ENCODE peak calls at places on chromosomes 11 and 22, in nine cellular contexts. J is IMR-90, L is heart right ventricle, Y is right lobe of liver, G is DND-41, C is H1, B is transverse colon, P is esophagus squamous epithelium, U is gastrocnemius medialis. Z is an unnamed sample. For H3K4me1, the result is how much of the 10 kb centered on the place peaks cover.

GRCh38 chr11:289706-290620 is 1.0 kb downstream of the PGGHG start:
- DNase-seq in U (no peak), P (no peak), G (peak), L (peak), J (no peak), C (no peak), Y (peak), B (peak), Z (no peak)

GRCh38 chr11:11501546-11502274 is 120.1 kb downstream of the GALNT18 start:
- DNase-seq in G (no peak), L (no peak), J (no peak), Y (no peak), B (peak), P (no peak), U (no peak), C (no peak), Z (no peak)

GRCh38 chr11:64935634-64936081 is at the start of gene GPHA2:
- DNase-seq in J (no peak), G (no peak), C (peak), B (no peak), U (no peak), P (no peak), L (no peak), Y (no peak), Z (no peak)

GRCh38 chr11:75066061-75066460 is 30.6 kb downstream of the OR2AT4 start:
- DNase-seq in B (no peak), J (peak), C (no peak), U (no peak), G (no peak), Y (no peak), L (no peak), P (no peak), Z (no peak)

GRCh38 chr11:73598719-73599379 is 937 bp upstream of the FAM168A start:
- DNase-seq in P (no peak), Y (no peak), C (no peak), B (no peak), L (no peak), G (no peak), J (no peak), U (no peak), Z (no peak)

GRCh38 chr22:38864361-38865191 is 7.4 kb downstream of the CBX6 start:
- DNase-seq in L (peak), J (no peak), Y (peak), C (no peak), P (no peak), G (no peak), B (peak), U (no peak), Z (no peak)

GRCh38 chr11:1040428-1041148 is 4.1 kb upstream of the MUC6 start:
- DNase-seq in C (no peak), G (no peak), J (no peak), Y (no peak), B (no peak), U (no peak), P (no peak), L (no peak), Z (no peak)

GRCh38 chr11:69359735-69360470 is 65.9 kb downstream of the MYEOV start:
- DNase-seq in L (no peak), J (peak), C (peak), B (no peak), G (no peak), P (no peak), Y (peak), U (no peak), Z (peak)

GRCh38 chr11:12001152-12001551 is 7.3 kb downstream of the DKK3 start:
- DNase-seq in U (no peak), J (no peak), P (no peak), B (no peak), Y (no peak), L (no peak), C (no peak), G (no peak), Z (no peak)

GRCh38 chr11:65131417-65131776 is 2.9 kb downstream of the SYVN1 start:
- DNase-seq in B (no peak), J (no peak), Y (no peak), P (no peak), L (no peak), G (no peak), U (no peak), C (no peak), Z (no peak)

GRCh38 chr22:48434868-48435250 is 1392.8 kb downstream of the BRD1 start:
- DNase-seq in C (no peak), P (no peak), G (no peak), Y (no peak), J (no peak), U (no peak), B (no peak), L (no peak), Z (no peak)

GRCh38 chr11:103633037-103633788 is 403.2 kb upstream of the DDI1 start:
- DNase-seq in L (no peak), P (no peak), J (peak), U (no peak), G (no peak), C (no peak), B (no peak), Y (no peak), Z (no peak)

DNA sequence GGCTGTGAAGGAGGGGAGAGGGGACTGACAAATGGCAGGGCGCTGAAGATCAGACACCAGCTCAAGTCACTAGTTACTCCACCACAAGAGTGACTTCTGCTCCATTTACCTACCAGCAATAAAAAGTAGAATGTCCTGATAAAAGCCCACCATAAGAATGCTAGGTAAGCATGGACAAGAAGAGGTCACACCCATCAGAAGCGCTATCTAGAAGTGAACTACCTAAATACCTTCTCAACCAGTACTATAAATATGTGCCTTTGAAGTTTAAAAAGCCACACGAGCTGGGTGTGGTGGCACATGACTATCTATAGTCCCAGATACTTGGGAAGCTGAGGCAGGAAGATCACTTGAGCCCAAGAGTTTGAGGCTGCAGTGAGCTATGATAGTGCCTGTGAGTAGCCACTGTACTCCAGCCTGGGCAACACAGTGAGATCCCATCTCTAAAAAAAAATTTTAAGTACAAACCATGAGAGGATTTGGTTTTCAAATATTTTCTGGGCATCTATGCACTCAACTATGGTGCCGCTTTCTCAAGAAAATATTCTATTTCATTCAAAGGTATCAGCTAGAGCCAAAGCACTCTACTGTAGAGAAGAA is 66.6 kb downstream of the PACSIN2 start:
- DNase-seq in J (no peak), G (no peak), U (no peak), Y (no peak), B (no peak), P (no peak), C (no peak), L (no peak), Z (no peak)
- H3K4me1 ChIP-seq in J (under half), G (under half), U (half or more), Y (under half), B (half or more), P (under half), C (under half), L (half or more), Z (under half)

DNA sequence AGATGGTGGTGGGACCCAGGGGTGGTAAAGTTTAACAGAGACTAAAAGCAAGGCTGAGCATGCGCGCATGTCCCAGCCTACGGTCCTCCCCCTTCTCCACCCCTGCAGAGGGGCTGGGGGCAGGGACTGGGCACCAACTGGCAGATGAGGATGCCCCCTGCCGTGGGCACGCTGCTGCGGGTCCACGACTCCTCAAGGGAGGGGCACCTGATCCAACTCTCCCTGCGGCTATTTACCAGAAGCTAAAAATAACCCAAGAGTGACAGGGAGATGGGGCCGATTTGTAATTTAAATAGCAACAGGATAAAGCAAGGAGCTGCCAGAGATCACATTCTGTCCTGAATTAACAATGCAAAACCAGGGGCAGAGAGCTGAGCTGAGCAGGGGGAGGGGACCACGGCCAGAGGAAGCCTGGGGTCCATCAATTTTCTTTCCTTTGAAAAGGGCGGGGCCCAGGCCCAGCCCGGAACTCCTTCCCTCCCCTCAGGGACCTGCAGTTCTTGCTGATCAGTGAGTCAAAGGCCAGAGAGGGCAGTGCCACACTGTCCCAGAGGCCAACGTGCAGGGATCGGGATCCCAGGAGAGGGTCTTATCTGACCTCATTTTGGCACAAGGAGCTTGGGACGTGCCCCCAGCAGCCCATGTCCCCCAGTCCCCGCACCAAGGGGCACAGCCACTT is 8.1 kb upstream of the DGKZ start:
- DNase-seq in C (peak), U (no peak), G (no peak), J (no peak), Y (no peak), P (no peak), B (no peak), L (peak), Z (no peak)
- TF ChIP-seq CTCF in C (no peak), U (no peak), G (no peak), J (no peak), Y (no peak), P (no peak), B (no peak), L (no peak), Z (no peak)

GRCh38 chr22:24513706-24514240 is 18.6 kb downstream of the UPB1 start:
- DNase-seq in Y (no peak), B (no peak), J (no peak), U (no peak), G (no peak), L (no peak), P (no peak), C (no peak), Z (no peak)
- H3K4me1 ChIP-seq in Y (half or more), B (under half), J (under half), U (under half), G (under half), L (under half), P (under half), C (under half), Z (under half)

DNA sequence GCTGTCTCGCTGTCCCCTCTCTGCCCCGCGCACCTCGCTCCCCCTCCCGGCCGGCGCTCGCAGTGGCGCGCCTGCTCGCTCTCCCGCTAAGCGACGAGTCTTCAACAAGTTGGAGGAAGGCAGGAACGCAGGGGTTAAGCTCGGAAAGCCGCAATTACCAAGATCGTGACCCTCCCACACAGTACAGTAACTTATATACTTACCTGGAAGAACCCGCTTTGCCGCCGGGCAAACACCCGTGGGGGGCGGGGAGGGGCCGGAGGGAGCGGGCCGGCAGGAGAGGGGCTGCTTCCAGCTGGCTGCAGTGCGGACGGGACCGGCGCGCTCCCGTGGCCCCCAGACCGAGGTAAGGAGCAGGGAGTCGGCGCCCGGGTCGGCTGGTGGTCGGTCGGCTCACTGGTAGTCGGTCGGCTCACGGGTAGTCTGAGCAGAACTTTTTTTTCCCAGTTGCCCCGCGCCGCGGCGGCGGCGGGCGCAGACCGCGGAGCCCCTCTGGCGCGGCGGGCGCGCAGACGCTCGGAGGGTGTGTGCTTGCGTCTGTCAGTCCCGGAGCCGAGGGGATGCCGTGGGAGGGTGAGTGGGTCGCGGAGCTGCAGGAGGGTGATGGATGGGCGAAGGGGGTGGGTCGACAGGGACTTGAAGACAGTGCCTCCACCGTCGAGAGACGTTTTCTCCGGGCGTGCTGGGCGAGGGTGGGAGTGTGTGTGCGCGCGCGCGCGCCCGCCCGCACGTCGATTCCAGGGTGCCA is 101.2 kb upstream of the HSD17B12 start:
- DNase-seq in C (peak), U (no peak), P (no peak), L (no peak), B (no peak), G (no peak), J (peak), Y (no peak), Z (no peak)
- TF ChIP-seq CTCF in C (peak), U (no peak), P (no peak), L (peak), B (no peak), G (no peak), J (peak), Y (no peak), Z (no peak)

DNA sequence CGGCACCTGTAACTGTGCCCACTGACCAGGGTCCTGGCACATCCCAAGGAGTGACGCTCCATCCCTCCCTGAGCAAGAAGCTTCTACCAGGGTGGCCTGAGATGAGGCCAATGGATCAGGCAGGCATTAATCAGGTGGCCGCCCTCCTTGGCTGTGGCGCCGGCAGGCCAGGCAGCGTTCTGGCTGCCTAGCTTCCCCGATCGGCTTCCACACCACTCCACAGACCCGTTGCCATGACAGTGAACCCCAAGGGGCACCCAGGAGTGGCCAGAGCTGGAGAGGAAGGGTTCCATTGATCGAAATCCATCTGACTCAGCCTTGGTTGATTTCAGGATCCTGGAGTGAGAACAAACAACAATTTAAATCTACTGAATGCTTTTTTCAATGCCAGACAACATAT is 20.5 kb downstream of the LRRC55 start:
- DNase-seq in L (peak), B (no peak), Y (no peak), J (no peak), P (no peak), U (peak), G (no peak), C (no peak), Z (no peak)
- H3K4me1 ChIP-seq in L (under half), B (under half), Y (under half), J (under half), P (under half), U (under half), G (under half), C (under half), Z (under half)

DNA sequence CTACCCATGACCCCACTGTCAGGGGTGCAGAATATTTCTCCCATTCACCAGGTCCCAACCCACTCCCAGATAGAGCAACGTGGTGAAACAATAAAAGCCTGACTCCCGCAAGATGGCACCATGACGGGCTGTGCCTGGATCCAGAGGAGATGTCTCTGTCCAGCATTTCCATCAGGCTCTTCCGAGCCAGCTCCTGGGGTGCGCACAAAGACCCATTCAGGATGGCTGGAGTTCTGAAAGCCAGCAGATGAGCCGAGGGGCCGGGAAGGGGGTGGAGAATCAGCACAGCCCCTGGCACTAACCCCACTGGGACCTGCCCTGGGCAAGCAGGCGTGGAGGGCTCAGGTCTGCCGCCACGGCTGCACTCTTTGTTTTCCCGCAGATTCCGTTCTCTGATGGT is 97.1 kb upstream of the BLID start:
- DNase-seq in G (no peak), J (no peak), B (no peak), C (no peak), L (no peak), P (no peak), Y (no peak), U (no peak), Z (no peak)
- TF ChIP-seq CTCF in G (no peak), J (no peak), B (no peak), C (no peak), L (no peak), P (no peak), Y (no peak), U (no peak), Z (no peak)

Z was measured in lung.